ENCODE peak calls at places on chromosome 12, in six cellular contexts. B is psoas muscle, S is upper lobe of left lung, E is right cardiac atrium, N is A549, H is GM23338. P is an unnamed sample.

GRCh38 chr12:85057370-85057963 is 21.3 kb downstream of the LRRIQ1 start:
- ATAC-seq in B (no peak), S (peak; percentile 69), E (no peak), N (no peak), H (peak; percentile 52), P (no peak)

GRCh38 chr12:19431407-19432308 is 7.6 kb upstream of the AEBP2 start:
- ATAC-seq in B (no peak), S (peak; percentile 24), E (no peak), N (no peak), H (peak; percentile 46), P (no peak)

GRCh38 chr12:56321027-56321426 is 5.2 kb upstream of the CNPY2 start:
- ATAC-seq in B (no peak), S (no peak), E (no peak), N (no peak), H (no peak), P (no peak)

GRCh38 chr12:45039757-45040156 is 11.1 kb downstream of the DBX2 start:
- ATAC-seq in B (no peak), S (no peak), E (no peak), N (no peak), H (no peak), P (no peak)

GRCh38 chr12:69042970-69043369 is 110.0 kb upstream of the CPM start:
- ATAC-seq in B (no peak), S (peak; percentile 13), E (no peak), N (peak; percentile 54), H (peak; percentile 86), P (no peak)

GRCh38 chr12:8712572-8712971 is 14.8 kb downstream of the RIMKLB start:
- ATAC-seq in B (peak; percentile 22), S (no peak), E (peak; percentile 75), N (no peak), H (no peak), P (no peak)

GRCh38 chr12:9134981-9135628 is 19.4 kb upstream of the A2M start:
- ATAC-seq in B (no peak), S (peak; percentile 23), E (no peak), N (peak; percentile 39), H (no peak), P (peak; percentile 31)

GRCh38 chr12:46577063-46577776 is 204.6 kb upstream of the SLC38A2 start:
- ATAC-seq in B (no peak), S (no peak), E (no peak), N (no peak), H (no peak), P (no peak)

GRCh38 chr12:6979021-6979420 is 8.3 kb downstream of the EMG1 start:
- ATAC-seq in B (no peak), S (peak; percentile 18), E (peak; percentile 25), N (no peak), H (no peak), P (no peak)

GRCh38 chr12:115322275-115322674 is 638.3 kb upstream of the TBX3 start:
- ATAC-seq in B (no peak), S (no peak), E (no peak), N (no peak), H (no peak), P (no peak)

GRCh38 chr12:119181202-119181601 is 2.5 kb downstream of the HSPB8 start:
- ATAC-seq in B (no peak), S (no peak), E (no peak), N (no peak), H (no peak), P (no peak)

GRCh38 chr12:87121908-87122307 is 865.7 kb upstream of the MGAT4C start:
- ATAC-seq in B (no peak), S (no peak), E (no peak), N (no peak), H (no peak), P (no peak)

GRCh38 chr12:561908-562593 is 101.2 kb downstream of the NINJ2 start:
- ATAC-seq in B (peak; percentile 30), S (peak; percentile 71), E (peak; percentile 67), N (no peak), H (no peak), P (peak; percentile 67)

GRCh38 chr12:55499810-55500252 is 7.7 kb downstream of the OR6C68 start:
- ATAC-seq in B (no peak), S (no peak), E (no peak), N (no peak), H (no peak), P (no peak)

GRCh38 chr12:8014836-8015235 is 17.7 kb upstream of the FOXJ2 start:
- ATAC-seq in B (no peak), S (no peak), E (no peak), N (no peak), H (no peak), P (no peak)

GRCh38 chr12:24349051-24349780 is 399.7 kb upstream of the SOX5 start:
- ATAC-seq in B (no peak), S (no peak), E (no peak), N (no peak), H (no peak), P (no peak)

GRCh38 chr12:104357431-104357952 is 54.0 kb downstream of the EID3 start:
- ATAC-seq in B (no peak), S (peak; percentile 22), E (peak; percentile 16), N (peak; percentile 12), H (peak; percentile 15), P (no peak)

GRCh38 chr12:113070117-113070906 is 13.8 kb downstream of the DTX1 start:
- ATAC-seq in B (no peak), S (peak; percentile 15), E (peak; percentile 71), N (no peak), H (no peak), P (no peak)

GRCh38 chr12:69442894-69443293 is 27.3 kb upstream of the FRS2 start:
- ATAC-seq in B (no peak), S (no peak), E (no peak), N (no peak), H (no peak), P (no peak)

GRCh38 chr12:57477710-57478681 is 1.7 kb downstream of the ARHGAP9 start:
- ATAC-seq in B (no peak), S (peak; percentile 52), E (peak; percentile 24), N (peak; percentile 15), H (no peak), P (no peak)

GRCh38 chr12:57479376-57480115 is at the start of gene ARHGAP9:
- ATAC-seq in B (no peak), S (no peak), E (no peak), N (no peak), H (no peak), P (no peak)

GRCh38 chr12:57476162-57476992 is 3.3 kb downstream of the ARHGAP9 start:
- ATAC-seq in B (peak; percentile 2), S (peak; percentile 56), E (peak; percentile 5), N (no peak), H (peak; percentile 68), P (peak; percentile 9)

GRCh38 chr12:57476993-57477709 is 2.5 kb downstream of the ARHGAP9 start:
- ATAC-seq in B (no peak), S (no peak), E (no peak), N (no peak), H (no peak), P (no peak)

DNA sequence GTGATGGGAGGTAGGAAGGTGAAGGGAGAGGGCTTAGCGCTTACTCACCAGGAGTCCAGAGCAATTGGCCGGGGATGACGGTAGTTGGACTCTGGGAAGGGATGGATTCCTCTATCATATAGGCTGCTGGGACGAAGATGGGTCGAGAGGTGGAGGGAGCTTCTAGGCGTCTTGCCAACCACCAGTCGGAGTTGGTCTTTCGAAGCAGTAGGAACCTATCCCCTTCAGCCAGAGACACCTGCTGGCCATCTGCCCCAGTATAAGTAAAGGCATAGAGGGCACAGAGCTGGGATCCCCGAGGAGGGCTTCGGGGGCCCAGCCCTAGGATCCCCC is 657 bp downstream of the ARHGAP9 start:
- ATAC-seq in B (no peak), S (no peak), E (no peak), N (no peak), H (no peak), P (no peak)
- H3K4me1 ChIP-seq in B (peaks cover 13% of the 10 kb centered on the region), S (peaks cover 28% of the 10 kb centered on the region), E (no peaks in the 10 kb centered on the region), N (peaks cover 14% of the 10 kb centered on the region), H (peaks cover 44% of the 10 kb centered on the region), P (peaks cover 17% of the 10 kb centered on the region)

GRCh38 chr12:48197549-48197966 is 5.5 kb downstream of the OR10AD1 start:
- ATAC-seq in B (peak; percentile 19), S (peak; percentile 74), E (peak; percentile 61), N (peak; percentile 70), H (peak; percentile 12), P (peak; percentile 32)
- H3K4me3 ChIP-seq in B (peak overlapping the region; percentile 74), S (peak overlapping the region; percentile 75), E (peak overlapping the region; percentile 97), N (peak overlapping the region; percentile 66), H (peak overlapping the region; percentile 63), P (peak overlapping the region; percentile 81)

GRCh38 chr12:27593266-27593665 is 69.3 kb downstream of the PPFIBP1 start:
- ATAC-seq in B (no peak), S (peak; percentile 22), E (peak; percentile 15), N (no peak), H (no peak), P (peak; percentile 21)
- H3K4me1 ChIP-seq in B (peaks cover 7% of the 10 kb centered on the region), S (no peaks in the 10 kb centered on the region), E (peaks cover 15% of the 10 kb centered on the region), N (peaks cover 12% of the 10 kb centered on the region), H (no peaks in the 10 kb centered on the region), P (peaks cover 31% of the 10 kb centered on the region)

GRCh38 chr12:41223600-41223999 is 35.5 kb downstream of the PDZRN4 start:
- ATAC-seq in B (no peak), S (no peak), E (no peak), N (no peak), H (peak; percentile 62), P (no peak)
- H3K4me3 ChIP-seq in B (no peak overlapping the region), S (no peak overlapping the region), E (no peak overlapping the region), N (no peak overlapping the region), H (no peak overlapping the region), P (no peak overlapping the region)

GRCh38 chr12:54414191-54414525 is 4.9 kb downstream of the ITGA5 start:
- ATAC-seq in B (no peak), S (no peak), E (no peak), N (no peak), H (no peak), P (no peak)

GRCh38 chr12:54411398-54412241 is 7.4 kb downstream of the ITGA5 start:
- ATAC-seq in B (peak; percentile 87), S (peak; percentile 90), E (peak; percentile 78), N (peak; percentile 87), H (peak; percentile 91), P (peak; percentile 85)

GRCh38 chr12:54413284-54414190 is 5.5 kb downstream of the ITGA5 start:
- ATAC-seq in B (no peak), S (peak; percentile 51), E (peak; percentile 59), N (no peak), H (no peak), P (peak; percentile 33)

GRCh38 chr12:54412786-54413185 is 6.3 kb downstream of the ITGA5 start:
- ATAC-seq in B (no peak), S (no peak), E (peak; percentile 1), N (no peak), H (no peak), P (no peak)

DNA sequence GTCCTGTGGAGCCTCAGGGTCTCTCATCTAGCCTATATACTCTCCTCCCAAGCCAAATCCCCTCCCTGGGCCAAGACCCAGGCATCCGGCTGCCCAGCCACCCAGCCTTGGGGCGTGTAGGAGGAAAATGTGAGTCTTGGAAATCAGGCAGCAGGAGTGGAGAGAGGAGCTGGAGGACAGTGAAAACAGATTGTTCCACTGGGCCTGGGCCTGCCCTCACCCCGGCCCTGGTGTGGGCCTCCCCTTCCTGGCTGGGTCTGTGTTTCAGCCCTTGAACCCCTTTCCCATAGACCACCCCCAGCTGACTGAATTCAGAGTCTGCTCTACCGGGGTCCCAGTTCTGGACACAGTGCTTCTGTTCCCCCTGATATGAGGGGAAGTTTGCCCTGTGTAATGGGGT is 6.7 kb downstream of the ITGA5 start:
- ATAC-seq in B (no peak), S (no peak), E (peak; percentile 55), N (no peak), H (no peak), P (no peak)
- H3K4me1 ChIP-seq in B (peaks cover 60% of the 10 kb centered on the region), S (peaks cover 70% of the 10 kb centered on the region), E (peaks cover 40% of the 10 kb centered on the region), N (peaks cover 49% of the 10 kb centered on the region), H (peaks cover 4% of the 10 kb centered on the region), P (peaks cover 36% of the 10 kb centered on the region)